ENCODE peak calls at places on chromosome X, in five cellular contexts. A, Y, Z, H and T are unnamed samples.

GRCh38 chrX:144819406-144819805 is 427.9 kb upstream of the SPANXN1 start:
- DNase-seq in A (no peak), Y (no peak), Z (no peak), H (no peak), T (no peak)

GRCh38 chrX:110317079-110317819 is 636 bp downstream of the AMMECR1 start:
- DNase-seq in A (peak; percentile 71), Y (no peak), Z (peak; percentile 3), H (peak; percentile 25), T (no peak)

GRCh38 chrX:119399772-119400101 is 601 bp downstream of the SLC25A43 start:
- DNase-seq in A (no peak), Y (no peak), Z (no peak), H (no peak), T (no peak)

GRCh38 chrX:10186355-10186754 is 29.6 kb downstream of the CLCN4 start:
- DNase-seq in A (no peak), Y (no peak), Z (no peak), H (no peak), T (no peak)

GRCh38 chrX:148871422-148872152 is 371.2 kb downstream of the AFF2 start:
- DNase-seq in A (no peak), Y (no peak), Z (peak; percentile 88), H (no peak), T (no peak)

GRCh38 chrX:130111935-130112221 is 1.6 kb upstream of the ELF4 start:
- DNase-seq in A (no peak), Y (no peak), Z (no peak), H (no peak), T (no peak)

GRCh38 chrX:46710425-46710824 is 48.5 kb downstream of the SLC9A7 start:
- DNase-seq in A (no peak), Y (no peak), Z (peak; percentile 11), H (no peak), T (no peak)

GRCh38 chrX:13110427-13111324 is 66.3 kb upstream of the FAM9C start:
- DNase-seq in A (no peak), Y (no peak), Z (peak; percentile 80), H (no peak), T (peak; percentile 85)

GRCh38 chrX:154373340-154374306 is 811 bp downstream of the FLNA start:
- DNase-seq in A (no peak), Y (no peak), Z (peak; percentile 87), H (peak; percentile 65), T (peak; percentile 81)

GRCh38 chrX:17291998-17292658 is 82.9 kb upstream of the NHS start:
- DNase-seq in A (no peak), Y (no peak), Z (no peak), H (no peak), T (no peak)

GRCh38 chrX:4809571-4809970 is 1096.1 kb upstream of the PRKX start:
- DNase-seq in A (no peak), Y (no peak), Z (no peak), H (no peak), T (no peak)

GRCh38 chrX:150044556-150044955 is 106.3 kb upstream of the EOLA2 start:
- DNase-seq in A (no peak), Y (no peak), Z (no peak), H (no peak), T (no peak)

GRCh38 chrX:11113731-11114130 is 2.6 kb downstream of the HCCS start:
- DNase-seq in A (no peak), Y (no peak), Z (no peak), H (no peak), T (no peak)

GRCh38 chrX:69285881-69286545 is 120.8 kb upstream of the PJA1 start:
- DNase-seq in A (peak; percentile 76), Y (no peak), Z (peak; percentile 2), H (peak; percentile 54), T (peak; percentile 62)

GRCh38 chrX:39730671-39731389 is 366.9 kb downstream of the BCOR start:
- DNase-seq in A (no peak), Y (peak; percentile 35), Z (peak; percentile 81), H (no peak), T (peak; percentile 86)

GRCh38 chrX:65528705-65529340 is 5.8 kb downstream of the LAS1L start:
- DNase-seq in A (no peak), Y (peak; percentile 11), Z (peak; percentile 29), H (peak; percentile 37), T (peak; percentile 60)

GRCh38 chrX:5775985-5776384 is 452.7 kb downstream of the NLGN4X start:
- DNase-seq in A (no peak), Y (no peak), Z (no peak), H (no peak), T (no peak)

GRCh38 chrX:37763400-37763799 is 16.5 kb upstream of the CYBB start:
- DNase-seq in A (no peak), Y (no peak), Z (no peak), H (no peak), T (no peak)

GRCh38 chrX:13658602-13659001 is 5.7 kb downstream of the TCEANC start:
- DNase-seq in A (no peak), Y (no peak), Z (peak; percentile 23), H (no peak), T (no peak)

GRCh38 chrX:145953628-145954027 is 136.0 kb downstream of the SLITRK2 start:
- DNase-seq in A (no peak), Y (no peak), Z (no peak), H (no peak), T (no peak)

GRCh38 chrX:46788902-46789301 is 30.0 kb upstream of the SLC9A7 start:
- DNase-seq in A (no peak), Y (no peak), Z (no peak), H (no peak), T (no peak)

GRCh38 chrX:48934581-48935331 is 15.9 kb upstream of the PIM2 start:
- DNase-seq in A (no peak), Y (no peak), Z (no peak), H (no peak), T (no peak)

GRCh38 chrX:122945328-122945727 is 238.8 kb upstream of the GRIA3 start:
- DNase-seq in A (no peak), Y (no peak), Z (no peak), H (no peak), T (no peak)

GRCh38 chrX:151983186-151983585 is 8.7 kb upstream of the GABRE start:
- DNase-seq in A (no peak), Y (no peak), Z (no peak), H (no peak), T (no peak)

GRCh38 chrX:2635366-2635765 is 55.7 kb upstream of the CD99 start:
- DNase-seq in A (no peak), Y (no peak), Z (no peak), H (no peak), T (no peak)

GRCh38 chrX:2820131-2820771 is 8.5 kb upstream of the GYG2 start:
- DNase-seq in A (peak; percentile 42), Y (no peak), Z (no peak), H (no peak), T (no peak)

GRCh38 chrX:45172890-45173289 is 27.8 kb downstream of the DIPK2B start:
- DNase-seq in A (no peak), Y (no peak), Z (peak; percentile 74), H (no peak), T (no peak)

GRCh38 chrX:136694491-136695087 is 46.6 kb downstream of the CD40LG start:
- DNase-seq in A (no peak), Y (no peak), Z (peak; percentile 1), H (no peak), T (no peak)

GRCh38 chrX:115559672-115560071 is 1.3 kb upstream of the PLS3 start:
- DNase-seq in A (no peak), Y (no peak), Z (no peak), H (no peak), T (no peak)

GRCh38 chrX:40465735-40466551 is 114.8 kb upstream of the ATP6AP2 start:
- DNase-seq in A (no peak), Y (no peak), Z (no peak), H (no peak), T (no peak)

GRCh38 chrX:41733939-41734338 is 10.0 kb downstream of the GPR82 start:
- DNase-seq in A (no peak), Y (no peak), Z (no peak), H (no peak), T (no peak)

GRCh38 chrX:53440631-53441517 is 6.7 kb upstream of the HSD17B10 start:
- DNase-seq in A (no peak), Y (no peak), Z (peak; percentile 62), H (no peak), T (peak; percentile 89)

GRCh38 chrX:153352858-153353257 is 18.9 kb downstream of the ZNF275 start:
- DNase-seq in A (no peak), Y (no peak), Z (no peak), H (no peak), T (no peak)

GRCh38 chrX:23505531-23506303 is 161.6 kb upstream of the PRDX4 start:
- DNase-seq in A (no peak), Y (no peak), Z (no peak), H (no peak), T (no peak)

GRCh38 chrX:111503594-111503993 is 7.9 kb upstream of the SERTM2 start:
- DNase-seq in A (no peak), Y (no peak), Z (no peak), H (no peak), T (no peak)

GRCh38 chrX:65516756-65517155 is 17.8 kb downstream of the LAS1L start:
- DNase-seq in A (no peak), Y (no peak), Z (no peak), H (no peak), T (no peak)

GRCh38 chrX:103774070-103774642 is 2.5 kb upstream of the PLP1 start:
- DNase-seq in A (no peak), Y (no peak), Z (peak; percentile 41), H (no peak), T (no peak)

GRCh38 chrX:14356401-14356800 is 172.9 kb upstream of the GLRA2 start:
- DNase-seq in A (no peak), Y (no peak), Z (peak; percentile 1), H (no peak), T (no peak)

GRCh38 chrX:4118666-4119530 is 405.4 kb upstream of the PRKX start:
- DNase-seq in A (no peak), Y (no peak), Z (no peak), H (no peak), T (no peak)